ENCODE peak calls at places on chromosomes 2 and 18, in six cellular contexts. W is heart left ventricle, A is glutamatergic neuron, Q is amygdala, Y is HTR-8/SVneo, G is Calu3. I is an unnamed sample.

GRCh38 chr2:10091182-10091932 is 11.1 kb upstream of the CYS1 start:
- DNase-seq in G (no peak), W (peak; percentile 40), Q (no peak), A (no peak), Y (no peak), I (peak; percentile 61)

GRCh38 chr18:24065942-24066341 is 51.4 kb downstream of the TTC39C start:
- DNase-seq in Y (no peak), Q (no peak), G (no peak), W (no peak), A (no peak), I (peak; percentile 11)

GRCh38 chr2:145818890-145819504 is 1299.1 kb upstream of the ZEB2 start:
- DNase-seq in G (no peak), A (no peak), W (no peak), Q (no peak), Y (no peak), I (no peak)

GRCh38 chr18:5628512-5629255 is 84.9 kb upstream of the EPB41L3 start:
- DNase-seq in A (peak; percentile 71), G (no peak), Q (no peak), W (peak; percentile 59), Y (no peak), I (peak; percentile 56)

GRCh38 chr18:31303771-31304170 is 14.2 kb upstream of the DSG1 start:
- DNase-seq in W (no peak), A (no peak), Y (no peak), Q (no peak), G (no peak), I (no peak)

GRCh38 chr18:24227976-24228660 is 89.3 kb downstream of the CABYR start:
- DNase-seq in Q (no peak), G (peak; percentile 28), A (no peak), Y (no peak), W (no peak), I (no peak)

GRCh38 chr2:529425-529824 is 147.8 kb downstream of the TMEM18 start:
- DNase-seq in Q (no peak), G (peak; percentile 34), W (no peak), A (no peak), Y (peak; percentile 36), I (peak; percentile 61)

GRCh38 chr2:182379235-182379634 is 47.6 kb downstream of the PDE1A start:
- DNase-seq in Y (no peak), W (no peak), Q (no peak), A (no peak), G (no peak), I (no peak)

GRCh38 chr2:48116518-48116917 is 210.2 kb upstream of the FBXO11 start:
- DNase-seq in G (no peak), W (no peak), Y (no peak), Q (no peak), A (no peak), I (no peak)

GRCh38 chr2:212424090-212424489 is 114.5 kb downstream of the ERBB4 start:
- DNase-seq in G (no peak), A (no peak), Q (no peak), Y (no peak), W (no peak), I (no peak)

GRCh38 chr2:16665746-16666452 is at the start of gene CYRIA:
- DNase-seq in W (peak; percentile 58), G (peak; percentile 43), Q (no peak), A (peak; percentile 70), Y (no peak), I (no peak)

GRCh38 chr2:221590861-221591260 is 18.8 kb upstream of the EPHA4 start:
- DNase-seq in Q (no peak), Y (no peak), W (no peak), G (no peak), A (no peak), I (no peak)

GRCh38 chr2:138780908-138781307 is 718 bp upstream of the NXPH2 start:
- DNase-seq in W (no peak), Q (no peak), G (no peak), Y (no peak), A (no peak), I (no peak)

GRCh38 chr18:46627136-46627535 is 29.9 kb downstream of the LOXHD1 start:
- DNase-seq in Y (no peak), Q (no peak), G (no peak), A (no peak), W (no peak), I (no peak)

GRCh38 chr2:216473187-216473586 is 25.5 kb upstream of the RPL37A start:
- DNase-seq in A (no peak), Q (no peak), Y (no peak), G (no peak), W (no peak), I (no peak)

GRCh38 chr2:118554616-118555015 is 292.8 kb downstream of the EN1 start:
- DNase-seq in G (no peak), A (no peak), W (no peak), Y (no peak), Q (no peak), I (no peak)

GRCh38 chr18:69400976-69401474 is 337 bp downstream of the DOK6 start:
- DNase-seq in G (no peak), Q (no peak), W (peak; percentile 29), A (peak; percentile 67), Y (no peak), I (no peak)

GRCh38 chr2:187078297-187078696 is 229.3 kb upstream of the ZSWIM2 start:
- DNase-seq in Y (no peak), A (no peak), G (no peak), W (no peak), Q (no peak), I (no peak)

GRCh38 chr2:3480352-3481010 is 38.9 kb downstream of the ADI1 start:
- DNase-seq in A (no peak), G (peak; percentile 15), W (no peak), Y (no peak), Q (no peak), I (no peak)

GRCh38 chr2:1740714-1741584 is 3.4 kb downstream of the PXDN start:
- DNase-seq in Y (no peak), Q (no peak), W (no peak), A (no peak), G (no peak), I (no peak)

GRCh38 chr18:54415086-54415485 is 57.4 kb downstream of the C18orf54 start:
- DNase-seq in A (no peak), G (no peak), Q (no peak), W (no peak), Y (no peak), I (no peak)

GRCh38 chr2:202109737-202110184 is 36.7 kb downstream of the KIAA2012 start:
- DNase-seq in G (no peak), A (no peak), Y (peak; percentile 21), Q (no peak), W (peak; percentile 40), I (no peak)

GRCh38 chr2:170324640-170325046 is 146.7 kb downstream of the MYO3B start:
- DNase-seq in A (peak; percentile 40), W (no peak), G (peak; percentile 40), Y (peak; percentile 26), Q (no peak), I (peak; percentile 53)